ENCODE peak calls at places on chromosomes 5 and 9, in four cellular contexts. A is coronary artery, H is tibial artery, U is upper lobe of right lung. S is an unnamed sample.

GRCh38 chr5:101532430-101532829 is 629.3 kb upstream of the ST8SIA4 start:
- DNase-seq in H (no peak), A (no peak), U (no peak), S (no peak)

GRCh38 chr9:35609001-35609819 is 4.1 kb downstream of the TESK1 start:
- DNase-seq in H (no peak), U (no peak), A (peak), S (no peak)

GRCh38 chr9:126677188-126678084 is 63.7 kb downstream of the LMX1B start:
- DNase-seq in A (no peak), U (no peak), H (no peak), S (no peak)

GRCh38 chr5:148511832-148512347 is 128.1 kb downstream of the FBXO38 start:
- DNase-seq in U (no peak), A (no peak), H (no peak), S (no peak)

GRCh38 chr5:34632805-34633414 is 23.2 kb upstream of the RAI14 start:
- DNase-seq in A (no peak), U (no peak), H (no peak), S (no peak)

GRCh38 chr9:109903515-109904138 is 123.6 kb downstream of the PALM2AKAP2 start:
- DNase-seq in H (peak), A (no peak), U (no peak), S (no peak)

GRCh38 chr5:36298546-36298945 is 3.2 kb downstream of the RANBP3L start:
- DNase-seq in A (no peak), U (no peak), H (no peak), S (no peak)

GRCh38 chr5:124341066-124341943 is 405.1 kb downstream of the ZNF608 start:
- DNase-seq in A (no peak), H (no peak), U (no peak), S (no peak)

GRCh38 chr9:93931905-93932304 is 23.2 kb downstream of the BARX1 start:
- DNase-seq in A (no peak), U (no peak), H (no peak), S (no peak)

DNA sequence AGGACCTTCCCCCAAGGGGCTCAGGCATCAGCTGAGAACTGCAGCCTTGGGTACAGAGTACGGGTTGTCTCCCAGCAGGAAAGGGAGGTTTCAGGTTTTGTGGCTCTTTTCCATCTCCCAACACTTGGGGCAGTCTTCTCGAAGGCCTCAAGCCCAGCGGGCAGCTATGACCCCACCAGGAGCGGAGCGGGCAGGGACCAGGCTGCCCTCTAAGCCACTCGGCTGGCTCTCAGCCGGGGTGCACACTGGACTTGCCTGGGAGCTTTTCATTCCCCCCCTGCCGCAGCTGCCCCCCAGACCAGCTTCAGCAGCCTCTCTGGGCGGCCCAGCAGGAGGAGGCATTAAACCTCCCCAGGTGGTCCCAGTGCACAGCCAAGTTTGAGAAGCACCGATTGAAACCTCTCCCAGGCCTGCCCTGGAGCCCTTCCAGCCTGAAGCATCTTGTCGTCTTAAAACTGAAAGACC is 20.8 kb downstream of the NTNG2 start:
- DNase-seq in H (no peak), A (no peak), U (no peak), S (no peak)
- TF ChIP-seq CTCF in H (no peak), A (no peak), U (no peak), S (no peak)

GRCh38 chr9:136746621-136747020 is 1.7 kb downstream of the LCN6 start:
- DNase-seq in A (no peak), U (no peak), H (no peak), S (no peak)
- H3K27ac ChIP-seq in A (no peak), U (no peak), H (no peak), S (no peak)

DNA sequence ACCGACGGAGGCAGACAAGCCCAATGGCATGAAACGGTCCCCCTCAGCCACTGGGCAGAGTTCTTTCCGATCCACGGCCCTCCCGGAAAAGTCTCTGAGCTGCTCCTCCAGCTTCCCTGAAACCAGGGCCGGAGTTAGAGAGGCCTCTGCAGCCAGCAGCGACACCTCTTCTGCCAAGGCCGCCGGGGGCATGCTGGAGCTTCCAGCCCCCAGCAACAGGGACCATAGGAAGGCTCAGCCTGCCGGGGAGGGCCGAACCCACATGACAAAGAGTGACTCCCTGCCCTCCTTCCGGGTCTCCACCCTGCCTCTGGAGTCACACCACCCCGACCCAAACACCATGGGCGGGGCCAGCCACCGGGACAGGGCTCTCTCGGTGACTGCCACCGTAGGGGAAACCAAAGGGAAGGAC is 30.1 kb downstream of the CD180 start:
- DNase-seq in H (peak), A (peak), U (peak), S (peak)
- H3K4me3 ChIP-seq in H (peak), A (peak), U (peak), S (peak)

DNA sequence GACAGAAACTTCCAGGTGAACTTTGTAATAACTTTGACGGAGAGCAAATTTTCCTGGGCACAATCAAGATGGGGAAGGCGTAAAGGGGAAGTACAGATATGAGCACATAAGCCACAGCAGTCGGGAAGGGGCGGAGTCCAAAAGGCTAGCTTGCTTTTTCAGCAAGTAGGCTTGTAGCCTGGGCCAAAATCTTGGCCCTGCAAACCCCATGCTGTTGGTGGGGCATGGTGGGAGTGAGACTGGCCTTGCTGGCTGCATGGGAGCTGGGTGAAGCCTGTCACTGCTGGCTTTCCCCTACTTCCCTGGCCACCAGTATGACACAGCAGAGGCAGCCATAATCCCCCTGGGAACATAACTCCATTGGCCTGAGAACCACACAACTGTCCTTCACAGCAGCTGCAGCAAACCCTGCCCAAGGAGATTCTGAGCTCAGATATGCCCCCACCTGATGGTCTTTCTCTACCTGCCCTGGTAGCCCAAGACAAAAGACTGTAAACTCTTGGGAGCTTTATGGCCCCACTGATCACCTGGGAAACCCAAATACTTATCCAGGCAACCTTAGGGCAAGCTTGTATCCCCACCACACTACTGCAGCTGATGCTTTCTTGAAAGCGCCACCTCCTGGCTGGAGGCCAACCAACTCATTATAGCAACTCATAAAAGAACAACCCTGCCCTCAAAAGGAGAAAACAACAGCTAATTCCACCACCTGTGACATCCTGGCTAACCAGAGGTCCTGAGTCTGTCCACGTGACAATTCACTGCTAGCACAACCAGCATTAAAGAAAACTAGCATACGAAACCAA is 24.0 kb downstream of the DCTN4 start:
- DNase-seq in U (peak), A (no peak), H (peak), S (peak)
- TF ChIP-seq CTCF in U (no peak), A (no peak), H (no peak), S (no peak)

GRCh38 chr9:37295796-37296195 is 126.7 kb upstream of the GRHPR start:
- DNase-seq in A (no peak), H (no peak), U (no peak), S (no peak)
- H3K27ac ChIP-seq in A (no peak), H (no peak), U (no peak), S (no peak)